ENCODE peak calls at places on chromosomes 7 and 10, in six cellular contexts. One of them, this sample, is unnamed.

GRCh38 chr10:114648368-114648767 is 9.7 kb downstream of the ABLIM1 start:
- DNase-seq in left ventricle myocardium inferior: no peak
- DNase-seq in prostate gland: peak; percentile 27
- DNase-seq in activated T-cell treated with anti-CD3 and anti-CD28 coated beads, Interleukin-2, amount 50 U/mL, for 72 hours: no peak
- DNase-seq in NCI-H146: no peak
- DNase-seq in stimulated activated CD8-positive, alpha-beta memory T cell treated with anti-CD3 and anti-CD28 coated beads, Interleukin-7, amount 100 ng/mL, for 48 hours: no peak
- DNase-seq in this sample: no peak

GRCh38 chr10:132231656-132232552 is 45.2 kb downstream of the DPYSL4 start:
- DNase-seq in left ventricle myocardium inferior: no peak
- DNase-seq in prostate gland: no peak
- DNase-seq in activated T-cell treated with anti-CD3 and anti-CD28 coated beads, Interleukin-2, amount 50 U/mL, for 72 hours: peak; percentile 39
- DNase-seq in NCI-H146: peak; percentile 96
- DNase-seq in stimulated activated CD8-positive, alpha-beta memory T cell treated with anti-CD3 and anti-CD28 coated beads, Interleukin-7, amount 100 ng/mL, for 48 hours: no peak
- DNase-seq in this sample: peak; percentile 68

GRCh38 chr7:152733286-152733934 is 26.1 kb upstream of the ACTR3B start:
- DNase-seq in left ventricle myocardium inferior: no peak
- DNase-seq in prostate gland: no peak
- DNase-seq in activated T-cell treated with anti-CD3 and anti-CD28 coated beads, Interleukin-2, amount 50 U/mL, for 72 hours: no peak
- DNase-seq in NCI-H146: no peak
- DNase-seq in stimulated activated CD8-positive, alpha-beta memory T cell treated with anti-CD3 and anti-CD28 coated beads, Interleukin-7, amount 100 ng/mL, for 48 hours: no peak
- DNase-seq in this sample: no peak

GRCh38 chr7:134890246-134891240 is 95.8 kb upstream of the AGBL3 start:
- DNase-seq in left ventricle myocardium inferior: peak; percentile 42
- DNase-seq in prostate gland: peak; percentile 28
- DNase-seq in activated T-cell treated with anti-CD3 and anti-CD28 coated beads, Interleukin-2, amount 50 U/mL, for 72 hours: no peak
- DNase-seq in NCI-H146: peak; percentile 11
- DNase-seq in stimulated activated CD8-positive, alpha-beta memory T cell treated with anti-CD3 and anti-CD28 coated beads, Interleukin-7, amount 100 ng/mL, for 48 hours: no peak
- DNase-seq in this sample: no peak

GRCh38 chr7:74305987-74306736 is 17.0 kb downstream of the CLIP2 start:
- DNase-seq in left ventricle myocardium inferior: no peak
- DNase-seq in prostate gland: no peak
- DNase-seq in activated T-cell treated with anti-CD3 and anti-CD28 coated beads, Interleukin-2, amount 50 U/mL, for 72 hours: peak; percentile 7
- DNase-seq in NCI-H146: no peak
- DNase-seq in stimulated activated CD8-positive, alpha-beta memory T cell treated with anti-CD3 and anti-CD28 coated beads, Interleukin-7, amount 100 ng/mL, for 48 hours: no peak
- DNase-seq in this sample: no peak

GRCh38 chr10:102815790-102816549 is 21.2 kb downstream of the CYP17A1 start:
- DNase-seq in left ventricle myocardium inferior: peak; percentile 43
- DNase-seq in prostate gland: no peak
- DNase-seq in activated T-cell treated with anti-CD3 and anti-CD28 coated beads, Interleukin-2, amount 50 U/mL, for 72 hours: no peak
- DNase-seq in NCI-H146: no peak
- DNase-seq in stimulated activated CD8-positive, alpha-beta memory T cell treated with anti-CD3 and anti-CD28 coated beads, Interleukin-7, amount 100 ng/mL, for 48 hours: no peak
- DNase-seq in this sample: no peak

GRCh38 chr7:158239290-158239981 is 348.2 kb downstream of the PTPRN2 start:
- DNase-seq in left ventricle myocardium inferior: no peak
- DNase-seq in prostate gland: no peak
- DNase-seq in activated T-cell treated with anti-CD3 and anti-CD28 coated beads, Interleukin-2, amount 50 U/mL, for 72 hours: no peak
- DNase-seq in NCI-H146: no peak
- DNase-seq in stimulated activated CD8-positive, alpha-beta memory T cell treated with anti-CD3 and anti-CD28 coated beads, Interleukin-7, amount 100 ng/mL, for 48 hours: no peak
- DNase-seq in this sample: no peak

GRCh38 chr7:139033346-139034114 is 2.3 kb downstream of the ZC3HAV1L start:
- DNase-seq in left ventricle myocardium inferior: no peak
- DNase-seq in prostate gland: peak; percentile 44
- DNase-seq in activated T-cell treated with anti-CD3 and anti-CD28 coated beads, Interleukin-2, amount 50 U/mL, for 72 hours: no peak
- DNase-seq in NCI-H146: no peak
- DNase-seq in stimulated activated CD8-positive, alpha-beta memory T cell treated with anti-CD3 and anti-CD28 coated beads, Interleukin-7, amount 100 ng/mL, for 48 hours: no peak
- DNase-seq in this sample: no peak

GRCh38 chr10:125169279-125169678 is 8.9 kb upstream of the CTBP2 start:
- DNase-seq in left ventricle myocardium inferior: no peak
- DNase-seq in prostate gland: no peak
- DNase-seq in activated T-cell treated with anti-CD3 and anti-CD28 coated beads, Interleukin-2, amount 50 U/mL, for 72 hours: no peak
- DNase-seq in NCI-H146: no peak
- DNase-seq in stimulated activated CD8-positive, alpha-beta memory T cell treated with anti-CD3 and anti-CD28 coated beads, Interleukin-7, amount 100 ng/mL, for 48 hours: no peak
- DNase-seq in this sample: no peak

GRCh38 chr7:31935115-31935514 is 135.1 kb downstream of the PDE1C start:
- DNase-seq in left ventricle myocardium inferior: no peak
- DNase-seq in prostate gland: no peak
- DNase-seq in activated T-cell treated with anti-CD3 and anti-CD28 coated beads, Interleukin-2, amount 50 U/mL, for 72 hours: no peak
- DNase-seq in NCI-H146: no peak
- DNase-seq in stimulated activated CD8-positive, alpha-beta memory T cell treated with anti-CD3 and anti-CD28 coated beads, Interleukin-7, amount 100 ng/mL, for 48 hours: no peak
- DNase-seq in this sample: no peak

GRCh38 chr10:70607936-70608335 is 5.4 kb upstream of the PRF1 start:
- DNase-seq in left ventricle myocardium inferior: no peak
- DNase-seq in prostate gland: no peak
- DNase-seq in activated T-cell treated with anti-CD3 and anti-CD28 coated beads, Interleukin-2, amount 50 U/mL, for 72 hours: no peak
- DNase-seq in NCI-H146: no peak
- DNase-seq in stimulated activated CD8-positive, alpha-beta memory T cell treated with anti-CD3 and anti-CD28 coated beads, Interleukin-7, amount 100 ng/mL, for 48 hours: no peak
- DNase-seq in this sample: no peak

GRCh38 chr10:38025283-38025682 is 14.8 kb downstream of the ZNF33A start:
- DNase-seq in left ventricle myocardium inferior: no peak
- DNase-seq in prostate gland: no peak
- DNase-seq in activated T-cell treated with anti-CD3 and anti-CD28 coated beads, Interleukin-2, amount 50 U/mL, for 72 hours: no peak
- DNase-seq in NCI-H146: no peak
- DNase-seq in stimulated activated CD8-positive, alpha-beta memory T cell treated with anti-CD3 and anti-CD28 coated beads, Interleukin-7, amount 100 ng/mL, for 48 hours: no peak
- DNase-seq in this sample: no peak

GRCh38 chr7:39172137-39172536 is 194.4 kb downstream of the POU6F2 start:
- DNase-seq in left ventricle myocardium inferior: no peak
- DNase-seq in prostate gland: no peak
- DNase-seq in activated T-cell treated with anti-CD3 and anti-CD28 coated beads, Interleukin-2, amount 50 U/mL, for 72 hours: no peak
- DNase-seq in NCI-H146: no peak
- DNase-seq in stimulated activated CD8-positive, alpha-beta memory T cell treated with anti-CD3 and anti-CD28 coated beads, Interleukin-7, amount 100 ng/mL, for 48 hours: no peak
- DNase-seq in this sample: no peak

GRCh38 chr10:123573236-123574147 is 92.7 kb upstream of the GPR26 start:
- DNase-seq in left ventricle myocardium inferior: peak; percentile 21
- DNase-seq in prostate gland: peak; percentile 40
- DNase-seq in activated T-cell treated with anti-CD3 and anti-CD28 coated beads, Interleukin-2, amount 50 U/mL, for 72 hours: peak; percentile 49
- DNase-seq in NCI-H146: peak; percentile 81
- DNase-seq in stimulated activated CD8-positive, alpha-beta memory T cell treated with anti-CD3 and anti-CD28 coated beads, Interleukin-7, amount 100 ng/mL, for 48 hours: no peak
- DNase-seq in this sample: peak; percentile 23

GRCh38 chr7:35993663-35994622 is 159.1 kb upstream of the EEPD1 start:
- DNase-seq in left ventricle myocardium inferior: no peak
- DNase-seq in prostate gland: no peak
- DNase-seq in activated T-cell treated with anti-CD3 and anti-CD28 coated beads, Interleukin-2, amount 50 U/mL, for 72 hours: no peak
- DNase-seq in NCI-H146: no peak
- DNase-seq in stimulated activated CD8-positive, alpha-beta memory T cell treated with anti-CD3 and anti-CD28 coated beads, Interleukin-7, amount 100 ng/mL, for 48 hours: no peak
- DNase-seq in this sample: no peak

GRCh38 chr10:104101902-104102301 is 16.2 kb upstream of the COL17A1 start:
- DNase-seq in left ventricle myocardium inferior: no peak
- DNase-seq in prostate gland: no peak
- DNase-seq in activated T-cell treated with anti-CD3 and anti-CD28 coated beads, Interleukin-2, amount 50 U/mL, for 72 hours: no peak
- DNase-seq in NCI-H146: no peak
- DNase-seq in stimulated activated CD8-positive, alpha-beta memory T cell treated with anti-CD3 and anti-CD28 coated beads, Interleukin-7, amount 100 ng/mL, for 48 hours: no peak
- DNase-seq in this sample: no peak

GRCh38 chr7:22728416-22729029 is 1.5 kb downstream of the IL6 start:
- DNase-seq in left ventricle myocardium inferior: no peak
- DNase-seq in prostate gland: no peak
- DNase-seq in activated T-cell treated with anti-CD3 and anti-CD28 coated beads, Interleukin-2, amount 50 U/mL, for 72 hours: no peak
- DNase-seq in NCI-H146: peak; percentile 2
- DNase-seq in stimulated activated CD8-positive, alpha-beta memory T cell treated with anti-CD3 and anti-CD28 coated beads, Interleukin-7, amount 100 ng/mL, for 48 hours: no peak
- DNase-seq in this sample: no peak

GRCh38 chr10:97792058-97792721 is 20.4 kb upstream of the SFRP5 start:
- DNase-seq in left ventricle myocardium inferior: peak; percentile 48
- DNase-seq in prostate gland: peak; percentile 63
- DNase-seq in activated T-cell treated with anti-CD3 and anti-CD28 coated beads, Interleukin-2, amount 50 U/mL, for 72 hours: peak; percentile 66
- DNase-seq in NCI-H146: peak; percentile 72
- DNase-seq in stimulated activated CD8-positive, alpha-beta memory T cell treated with anti-CD3 and anti-CD28 coated beads, Interleukin-7, amount 100 ng/mL, for 48 hours: peak; percentile 39
- DNase-seq in this sample: peak; percentile 65

GRCh38 chr10:71569775-71570588 is 149.6 kb downstream of the C10orf105 start:
- DNase-seq in left ventricle myocardium inferior: peak; percentile 66
- DNase-seq in prostate gland: peak; percentile 71
- DNase-seq in activated T-cell treated with anti-CD3 and anti-CD28 coated beads, Interleukin-2, amount 50 U/mL, for 72 hours: peak; percentile 75
- DNase-seq in NCI-H146: peak; percentile 47
- DNase-seq in stimulated activated CD8-positive, alpha-beta memory T cell treated with anti-CD3 and anti-CD28 coated beads, Interleukin-7, amount 100 ng/mL, for 48 hours: peak; percentile 47
- DNase-seq in this sample: peak; percentile 76

GRCh38 chr7:81680120-81680519 is 89.7 kb downstream of the HGF start:
- DNase-seq in left ventricle myocardium inferior: no peak
- DNase-seq in prostate gland: no peak
- DNase-seq in activated T-cell treated with anti-CD3 and anti-CD28 coated beads, Interleukin-2, amount 50 U/mL, for 72 hours: no peak
- DNase-seq in NCI-H146: no peak
- DNase-seq in stimulated activated CD8-positive, alpha-beta memory T cell treated with anti-CD3 and anti-CD28 coated beads, Interleukin-7, amount 100 ng/mL, for 48 hours: no peak
- DNase-seq in this sample: no peak

GRCh38 chr7:148296994-148297644 is 293.4 kb upstream of the C7orf33 start:
- DNase-seq in left ventricle myocardium inferior: no peak
- DNase-seq in prostate gland: no peak
- DNase-seq in activated T-cell treated with anti-CD3 and anti-CD28 coated beads, Interleukin-2, amount 50 U/mL, for 72 hours: no peak
- DNase-seq in NCI-H146: no peak
- DNase-seq in stimulated activated CD8-positive, alpha-beta memory T cell treated with anti-CD3 and anti-CD28 coated beads, Interleukin-7, amount 100 ng/mL, for 48 hours: no peak
- DNase-seq in this sample: no peak

GRCh38 chr10:110137142-110137545 is 70.3 kb upstream of the MXI1 start:
- DNase-seq in left ventricle myocardium inferior: no peak
- DNase-seq in prostate gland: peak; percentile 14
- DNase-seq in activated T-cell treated with anti-CD3 and anti-CD28 coated beads, Interleukin-2, amount 50 U/mL, for 72 hours: no peak
- DNase-seq in NCI-H146: peak; percentile 35
- DNase-seq in stimulated activated CD8-positive, alpha-beta memory T cell treated with anti-CD3 and anti-CD28 coated beads, Interleukin-7, amount 100 ng/mL, for 48 hours: no peak
- DNase-seq in this sample: peak; percentile 25

GRCh38 chr10:71213127-71213616 is 802 bp downstream of the UNC5B start:
- DNase-seq in left ventricle myocardium inferior: peak; percentile 55
- DNase-seq in prostate gland: peak; percentile 87
- DNase-seq in activated T-cell treated with anti-CD3 and anti-CD28 coated beads, Interleukin-2, amount 50 U/mL, for 72 hours: peak; percentile 59
- DNase-seq in NCI-H146: peak; percentile 84
- DNase-seq in stimulated activated CD8-positive, alpha-beta memory T cell treated with anti-CD3 and anti-CD28 coated beads, Interleukin-7, amount 100 ng/mL, for 48 hours: no peak
- DNase-seq in this sample: peak; percentile 35

This sample was measured in stimulated activated naive CD8-positive, alpha-beta T cell treated with anti-CD3 and anti-CD28 coated beads, Interleukin-15, amount 100 ng/mL, for 72 hours.